ENCODE peak calls at places on chromosome 6, in four cellular contexts. U, Q, S and X are unnamed samples.

GRCh38 chr6:119278625-119279024 is 70.9 kb downstream of the MAN1A1 start:
- DNase-seq in U (no peak), Q (no peak), S (no peak), X (no peak)

GRCh38 chr6:155142163-155142901 is 121.5 kb upstream of the CLDN20 start:
- DNase-seq in U (no peak), Q (no peak), S (no peak), X (no peak)

GRCh38 chr6:139686308-139686707 is 311.9 kb upstream of the CITED2 start:
- DNase-seq in U (no peak), Q (no peak), S (no peak), X (no peak)

GRCh38 chr6:7960848-7961247 is 50.3 kb upstream of the TXNDC5 start:
- DNase-seq in U (no peak), Q (no peak), S (no peak), X (no peak)

GRCh38 chr6:28567506-28567905 is 41.8 kb downstream of the GPX5 start:
- DNase-seq in U (no peak), Q (no peak), S (no peak), X (no peak)

GRCh38 chr6:17705428-17705777 is 1.3 kb downstream of the NUP153 start:
- DNase-seq in U (peak), Q (peak), S (no peak), X (peak)

GRCh38 chr6:5384276-5384675 is 123.0 kb downstream of the FARS2 start:
- DNase-seq in U (no peak), Q (no peak), S (no peak), X (no peak)

GRCh38 chr6:72696055-72696454 is 74.2 kb downstream of the KCNQ5 start:
- DNase-seq in U (no peak), Q (no peak), S (no peak), X (no peak)

GRCh38 chr6:74137910-74138309 is 441.9 kb downstream of the CD109 start:
- DNase-seq in U (no peak), Q (peak), S (no peak), X (no peak)

GRCh38 chr6:121826156-121826810 is 390.8 kb downstream of the GJA1 start:
- DNase-seq in U (no peak), Q (peak), S (no peak), X (no peak)

GRCh38 chr6:3698021-3698420 is 53.5 kb downstream of the PXDC1 start:
- DNase-seq in U (no peak), Q (no peak), S (no peak), X (no peak)

GRCh38 chr6:131250121-131250520 is 114.9 kb downstream of the AKAP7 start:
- DNase-seq in U (peak), Q (peak), S (no peak), X (peak)

GRCh38 chr6:141677598-141678211 is 455.0 kb upstream of the GJE1 start:
- DNase-seq in U (no peak), Q (peak), S (no peak), X (peak)

GRCh38 chr6:51301969-51302368 is 483.3 kb downstream of the TFAP2B start:
- DNase-seq in U (no peak), Q (no peak), S (no peak), X (no peak)

GRCh38 chr6:156068870-156069269 is 613.2 kb upstream of the NOX3 start:
- DNase-seq in U (no peak), Q (no peak), S (no peak), X (no peak)

GRCh38 chr6:91539451-91539850 is 952.6 kb upstream of the MAP3K7 start:
- DNase-seq in U (no peak), Q (no peak), S (no peak), X (no peak)

GRCh38 chr6:36131517-36132220 is 1.4 kb downstream of the MAPK13 start:
- DNase-seq in U (peak), Q (peak), S (no peak), X (no peak)

GRCh38 chr6:9717568-9717967 is 697.3 kb downstream of the TFAP2A start:
- DNase-seq in U (no peak), Q (no peak), S (no peak), X (no peak)

GRCh38 chr6:153790881-153791473 is 248.1 kb upstream of the OPRM1 start:
- DNase-seq in U (no peak), Q (peak), S (no peak), X (peak)

GRCh38 chr6:8562133-8562532 is 126.8 kb upstream of the SLC35B3 start:
- DNase-seq in U (no peak), Q (no peak), S (no peak), X (peak)

GRCh38 chr6:147054158-147054557 is 150.1 kb upstream of the STXBP5 start:
- DNase-seq in U (no peak), Q (no peak), S (no peak), X (no peak)

GRCh38 chr6:137536104-137536773 is 42.0 kb upstream of the OLIG3 start:
- DNase-seq in U (no peak), Q (no peak), S (no peak), X (no peak)

GRCh38 chr6:3402310-3403243 is 54.3 kb downstream of the SLC22A23 start:
- DNase-seq in U (peak), Q (peak), S (no peak), X (no peak)

GRCh38 chr6:25309886-25310285 is 30.7 kb downstream of the CARMIL1 start:
- DNase-seq in U (no peak), Q (no peak), S (no peak), X (no peak)

GRCh38 chr6:31878761-31879542 is at the start of gene SLC44A4:
- DNase-seq in U (peak), Q (peak), S (no peak), X (no peak)

GRCh38 chr6:70510600-70510999 is 56.1 kb upstream of the SDHAF4 start:
- DNase-seq in U (no peak), Q (no peak), S (no peak), X (no peak)

GRCh38 chr6:11613858-11614257 is 76.3 kb downstream of the TMEM170B start:
- DNase-seq in U (no peak), Q (peak), S (no peak), X (no peak)

GRCh38 chr6:42276008-42276890 is 58.6 kb upstream of the MRPS10 start:
- DNase-seq in U (no peak), Q (no peak), S (no peak), X (no peak)

GRCh38 chr6:167122827-167123657 is at the start of gene CCR6:
- DNase-seq in U (no peak), Q (no peak), S (no peak), X (no peak)

GRCh38 chr6:36127462-36128016 is 2.8 kb upstream of the MAPK13 start:
- DNase-seq in U (no peak), Q (peak), S (no peak), X (no peak)

GRCh38 chr6:87483929-87484328 is 11.2 kb downstream of the SLC35A1 start:
- DNase-seq in U (no peak), Q (peak), S (no peak), X (no peak)

GRCh38 chr6:135002229-135002844 is 52.3 kb downstream of the HBS1L start:
- DNase-seq in U (no peak), Q (peak), S (no peak), X (no peak)

DNA sequence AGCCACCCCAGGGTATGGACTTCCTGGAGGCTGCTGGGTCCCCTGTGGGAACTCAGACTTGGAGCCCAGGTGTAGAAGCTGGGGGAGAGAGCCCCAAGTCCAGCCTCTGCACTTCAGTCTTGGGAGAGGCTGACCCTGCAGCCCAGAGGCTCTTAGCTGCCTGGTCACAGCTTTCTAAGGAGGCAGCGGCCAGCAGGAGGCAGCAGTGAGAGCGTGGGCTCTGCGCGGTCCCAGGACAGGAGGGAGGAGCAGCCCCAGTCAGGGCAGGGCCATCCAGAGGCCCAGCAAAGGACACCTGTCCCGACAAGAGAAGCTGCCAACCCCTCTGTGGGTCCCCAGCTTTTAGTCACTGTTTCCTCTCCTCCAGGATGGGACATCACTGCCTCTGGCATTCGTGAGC is 9.4 kb downstream of the TREML2 start:
- DNase-seq in U (peak), Q (peak), S (no peak), X (peak)
- TF ChIP-seq CTCF in U (no peak), Q (peak), S (peak), X (peak)

GRCh38 chr6:69164564-69165252 is 529.6 kb downstream of the ADGRB3 start:
- DNase-seq in U (no peak), Q (peak), S (no peak), X (no peak)
- TF ChIP-seq CTCF in U (no peak), Q (peak), S (peak), X (peak)

DNA sequence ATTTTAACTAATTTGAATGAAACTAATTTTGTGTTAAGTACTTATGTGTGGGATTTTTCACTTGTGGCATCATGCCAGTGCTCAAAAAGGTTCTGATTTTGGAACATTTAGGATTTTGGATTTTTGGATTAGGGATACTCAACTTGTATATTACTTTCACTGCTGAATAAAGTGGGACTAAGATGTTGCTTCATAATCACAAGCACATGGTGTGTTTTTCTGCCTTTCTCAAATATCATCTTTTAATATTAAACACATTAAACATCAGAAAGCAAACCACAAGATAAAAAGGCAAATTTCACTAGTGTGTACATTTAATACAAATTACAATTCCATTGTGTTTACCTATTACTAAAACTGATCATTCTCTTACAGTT is 89.8 kb downstream of the ARHGAP18 start:
- DNase-seq in U (no peak), Q (no peak), S (no peak), X (no peak)
- TF ChIP-seq CTCF in U (no peak), Q (no peak), S (no peak), X (no peak)

DNA sequence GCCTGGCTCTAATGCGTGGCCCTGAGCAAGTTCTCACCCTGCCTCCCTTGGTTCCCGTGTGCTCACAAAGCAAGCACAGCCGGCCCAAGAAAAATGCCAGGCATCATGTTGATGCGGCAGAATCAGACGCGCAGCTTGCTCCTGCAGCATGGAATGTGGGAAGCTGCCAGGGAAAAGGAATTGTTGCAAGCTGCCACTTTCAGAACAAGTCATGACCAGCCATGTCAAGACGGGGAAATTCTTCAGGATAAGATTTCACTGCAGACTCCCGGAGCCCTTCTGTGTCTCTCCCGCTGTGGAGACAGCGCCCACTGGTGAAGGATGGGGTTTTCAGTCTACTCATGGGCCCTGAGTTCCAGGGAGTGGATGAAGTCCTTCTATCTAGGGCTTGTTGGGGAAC is 4.6 kb downstream of the DACT2 start:
- DNase-seq in U (no peak), Q (peak), S (no peak), X (no peak)
- TF ChIP-seq CTCF in U (no peak), Q (peak), S (no peak), X (no peak)

GRCh38 chr6:164925681-164926530 is 383.5 kb downstream of the C6orf118 start:
- DNase-seq in U (no peak), Q (no peak), S (no peak), X (no peak)

GRCh38 chr6:164928366-164929154 is 380.8 kb downstream of the C6orf118 start:
- DNase-seq in U (no peak), Q (no peak), S (no peak), X (no peak)

GRCh38 chr6:164927288-164928040 is 381.9 kb downstream of the C6orf118 start:
- DNase-seq in U (peak), Q (peak), S (peak), X (peak)

GRCh38 chr6:164928041-164928321 is 381.4 kb downstream of the C6orf118 start:
- DNase-seq in U (no peak), Q (no peak), S (no peak), X (no peak)

GRCh38 chr6:164926686-164927085 is 382.7 kb downstream of the C6orf118 start:
- DNase-seq in U (no peak), Q (no peak), S (no peak), X (no peak)
- TF ChIP-seq CTCF in U (no peak), Q (no peak), S (no peak), X (no peak)

DNA sequence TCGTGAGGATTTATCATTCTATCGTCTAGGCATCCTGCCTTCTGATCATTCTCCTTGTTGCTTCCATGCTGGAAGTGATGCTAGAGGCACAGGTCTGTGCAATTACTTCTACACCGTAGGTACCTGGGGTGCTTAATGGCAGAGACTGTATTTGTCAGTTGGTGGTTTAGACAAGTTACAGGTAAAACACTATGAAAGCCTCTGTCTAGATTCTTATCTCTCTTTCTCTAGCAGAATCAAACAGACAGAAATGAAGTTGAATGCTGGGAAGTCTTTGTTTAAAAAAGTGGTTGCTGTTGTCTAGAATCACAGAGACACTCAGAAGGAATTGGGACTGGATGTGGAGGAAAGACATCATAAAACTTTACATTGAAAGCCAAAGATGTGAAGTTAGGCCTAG is 290.0 kb downstream of the SOX4 start:
- DNase-seq in U (no peak), Q (no peak), S (no peak), X (no peak)
- TF ChIP-seq CTCF in U (no peak), Q (no peak), S (no peak), X (no peak)

GRCh38 chr6:34558172-34558714 is 2.1 kb upstream of the SPDEF start:
- DNase-seq in U (no peak), Q (no peak), S (no peak), X (no peak)
- TF ChIP-seq CTCF in U (no peak), Q (no peak), S (no peak), X (no peak)

GRCh38 chr6:79427721-79428120 is 109.5 kb downstream of the LCA5 start:
- DNase-seq in U (no peak), Q (no peak), S (no peak), X (no peak)

GRCh38 chr6:79432726-79433125 is 104.5 kb downstream of the LCA5 start:
- DNase-seq in U (no peak), Q (no peak), S (no peak), X (no peak)

GRCh38 chr6:79426625-79427278 is 110.5 kb downstream of the LCA5 start:
- DNase-seq in U (no peak), Q (no peak), S (no peak), X (no peak)

GRCh38 chr6:79430913-79431312 is 106.3 kb downstream of the LCA5 start:
- DNase-seq in U (no peak), Q (no peak), S (no peak), X (no peak)

DNA sequence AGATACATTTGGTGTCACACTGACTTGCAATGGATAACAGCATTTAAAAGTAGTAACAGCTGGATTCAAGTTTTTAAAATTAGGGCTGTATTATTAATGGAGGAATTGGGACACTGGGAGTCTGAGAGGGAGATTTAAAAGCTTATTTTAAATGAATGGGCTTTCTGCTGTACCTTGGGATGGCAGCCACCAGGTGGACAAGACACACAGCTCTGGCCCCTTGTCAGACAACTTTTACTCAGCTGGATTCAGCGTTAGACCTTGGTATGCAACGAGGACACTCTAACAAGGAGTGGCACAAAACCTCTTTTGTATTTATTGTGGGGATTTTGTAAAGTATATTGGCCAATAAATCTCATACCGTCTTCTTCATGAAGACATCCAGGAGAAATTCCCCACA is 105.8 kb downstream of the LCA5 start:
- DNase-seq in U (no peak), Q (peak), S (no peak), X (no peak)
- TF ChIP-seq CTCF in U (no peak), Q (peak), S (peak), X (peak)